ENCODE peak calls at places on chromosome 21, in six cellular contexts. One of them, this sample, is unnamed. For H3K36me3, the result is how much of the 10 kb centered on the place peaks cover.

GRCh38 chr21:38440746-38441145 is 57.5 kb downstream of the ERG start:
- DNase-seq in K562: no peak
- DNase-seq in SK-N-SH: no peak
- DNase-seq in HCT116: no peak
- DNase-seq in GM12878: no peak
- DNase-seq in GM23338: no peak
- DNase-seq in this sample: no peak

GRCh38 chr21:32457360-32457840 is 44.9 kb downstream of the EVA1C start:
- DNase-seq in SK-N-SH: peak
- DNase-seq in K562: peak
- DNase-seq in HCT116: peak
- DNase-seq in GM23338: peak
- DNase-seq in GM12878: no peak
- DNase-seq in this sample: no peak

GRCh38 chr21:33369586-33369985 is 33.6 kb upstream of the IFNGR2 start:
- DNase-seq in GM23338: no peak
- DNase-seq in HCT116: no peak
- DNase-seq in GM12878: no peak
- DNase-seq in K562: no peak
- DNase-seq in SK-N-SH: no peak
- DNase-seq in this sample: no peak

GRCh38 chr21:39714331-39714730 is 30.7 kb upstream of the IGSF5 start:
- DNase-seq in HCT116: no peak
- DNase-seq in K562: no peak
- DNase-seq in SK-N-SH: no peak
- DNase-seq in GM23338: no peak
- DNase-seq in GM12878: no peak
- DNase-seq in this sample: no peak

GRCh38 chr21:42127164-42128125 is 56.3 kb downstream of the UMODL1 start:
- DNase-seq in K562: no peak
- DNase-seq in SK-N-SH: no peak
- DNase-seq in GM23338: no peak
- DNase-seq in GM12878: no peak
- DNase-seq in HCT116: no peak
- DNase-seq in this sample: no peak

GRCh38 chr21:25898671-25899070 is 163.9 kb downstream of the GABPA start:
- DNase-seq in GM12878: no peak
- DNase-seq in SK-N-SH: no peak
- DNase-seq in K562: no peak
- DNase-seq in GM23338: no peak
- DNase-seq in HCT116: no peak
- DNase-seq in this sample: no peak

GRCh38 chr21:38303300-38303699 is 46.5 kb downstream of the KCNJ15 start:
- DNase-seq in HCT116: no peak
- DNase-seq in SK-N-SH: no peak
- DNase-seq in GM23338: no peak
- DNase-seq in GM12878: no peak
- DNase-seq in K562: no peak
- DNase-seq in this sample: peak

GRCh38 chr21:17386498-17386897 is 126.3 kb upstream of the CXADR start:
- DNase-seq in K562: no peak
- DNase-seq in GM23338: peak
- DNase-seq in SK-N-SH: no peak
- DNase-seq in HCT116: no peak
- DNase-seq in GM12878: no peak
- DNase-seq in this sample: no peak

GRCh38 chr21:35093514-35093913 is 44.4 kb upstream of the RUNX1 start:
- DNase-seq in SK-N-SH: no peak
- DNase-seq in K562: no peak
- DNase-seq in GM23338: no peak
- DNase-seq in GM12878: no peak
- DNase-seq in HCT116: no peak
- DNase-seq in this sample: no peak

GRCh38 chr21:46532080-46532479 is 72.8 kb downstream of the S100B start:
- DNase-seq in GM12878: no peak
- DNase-seq in K562: no peak
- DNase-seq in GM23338: no peak
- DNase-seq in HCT116: no peak
- DNase-seq in SK-N-SH: no peak
- DNase-seq in this sample: no peak
- TF ChIP-seq CTCF in GM12878: no peak
- TF ChIP-seq CTCF in K562: no peak
- TF ChIP-seq CTCF in GM23338: peak
- TF ChIP-seq CTCF in HCT116: no peak
- TF ChIP-seq CTCF in SK-N-SH: no peak
- TF ChIP-seq CTCF in this sample: no peak

GRCh38 chr21:36803051-36803709 is 104.3 kb downstream of the SIM2 start:
- DNase-seq in SK-N-SH: no peak
- DNase-seq in GM23338: no peak
- DNase-seq in K562: no peak
- DNase-seq in HCT116: no peak
- DNase-seq in GM12878: no peak
- DNase-seq in this sample: no peak
- TF ChIP-seq REST in SK-N-SH: no peak
- TF ChIP-seq REST in GM23338: no peak
- TF ChIP-seq REST in K562: no peak
- TF ChIP-seq REST in HCT116: no peak
- TF ChIP-seq REST in GM12878: no peak
- TF ChIP-seq REST in this sample: no peak

DNA sequence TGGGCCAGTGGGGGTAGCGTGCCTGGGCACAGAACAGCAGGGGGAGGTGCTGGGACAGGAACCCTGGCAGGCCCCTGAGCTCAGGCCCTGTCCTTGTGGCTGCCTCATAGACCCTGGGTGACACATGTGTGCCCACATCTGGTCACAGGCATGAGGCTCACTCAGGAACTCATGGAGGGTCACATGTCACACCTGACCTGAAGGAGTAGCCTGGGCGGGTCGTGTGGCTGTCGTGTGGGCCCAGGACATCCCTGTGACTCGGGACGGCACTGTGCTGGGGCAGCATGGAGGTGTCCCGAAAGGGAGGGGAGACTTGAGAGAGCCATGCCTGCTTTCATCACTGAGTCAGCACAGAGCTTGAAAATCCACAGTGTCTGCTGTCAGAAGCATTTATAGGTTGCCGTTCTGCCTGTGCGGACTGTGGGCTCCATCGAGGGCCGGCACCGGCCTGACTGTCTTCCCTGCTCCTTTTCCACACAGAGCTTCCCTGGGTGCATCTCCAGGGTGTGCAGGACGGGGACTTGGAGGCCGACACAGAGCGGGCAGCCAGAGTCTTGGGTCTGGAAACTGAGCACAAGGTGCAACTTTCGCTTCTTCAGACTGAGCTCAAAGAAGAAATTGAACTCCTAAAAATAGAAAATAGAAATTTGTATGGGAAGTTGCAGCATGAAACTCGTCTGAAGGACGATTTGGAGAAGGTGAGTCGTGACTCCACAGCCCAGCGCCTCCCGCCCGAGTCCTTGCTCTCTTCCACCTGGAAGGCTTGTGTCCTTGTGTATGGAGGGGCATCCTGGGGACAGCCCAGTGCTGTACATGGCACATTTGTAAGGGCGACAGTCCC is 32.8 kb downstream of the PCNT start:
- DNase-seq in GM23338: no peak
- DNase-seq in SK-N-SH: no peak
- DNase-seq in K562: no peak
- DNase-seq in GM12878: no peak
- DNase-seq in HCT116: no peak
- DNase-seq in this sample: no peak
- H3K36me3 ChIP-seq in GM23338: under half
- H3K36me3 ChIP-seq in SK-N-SH: half or more
- H3K36me3 ChIP-seq in K562: half or more
- H3K36me3 ChIP-seq in GM12878: under half
- H3K36me3 ChIP-seq in HCT116: under half
- H3K36me3 ChIP-seq in this sample: under half

GRCh38 chr21:44873356-44874239 is at the start of gene PTTG1IP:
- DNase-seq in GM23338: peak
- DNase-seq in K562: peak
- DNase-seq in SK-N-SH: peak
- DNase-seq in HCT116: peak
- DNase-seq in GM12878: peak
- DNase-seq in this sample: no peak

GRCh38 chr21:44874240-44874496 is 678 bp upstream of the PTTG1IP start:
- DNase-seq in K562: no peak
- DNase-seq in SK-N-SH: peak
- DNase-seq in HCT116: no peak
- DNase-seq in GM12878: no peak
- DNase-seq in GM23338: no peak
- DNase-seq in this sample: no peak

GRCh38 chr21:44874497-44875331 is 1.2 kb upstream of the PTTG1IP start:
- DNase-seq in SK-N-SH: no peak
- DNase-seq in K562: no peak
- DNase-seq in HCT116: no peak
- DNase-seq in GM12878: no peak
- DNase-seq in GM23338: peak
- DNase-seq in this sample: no peak

GRCh38 chr21:44876849-44877575 is 3.5 kb upstream of the PTTG1IP start:
- DNase-seq in GM23338: no peak
- DNase-seq in SK-N-SH: no peak
- DNase-seq in GM12878: no peak
- DNase-seq in K562: no peak
- DNase-seq in HCT116: no peak
- DNase-seq in this sample: no peak

DNA sequence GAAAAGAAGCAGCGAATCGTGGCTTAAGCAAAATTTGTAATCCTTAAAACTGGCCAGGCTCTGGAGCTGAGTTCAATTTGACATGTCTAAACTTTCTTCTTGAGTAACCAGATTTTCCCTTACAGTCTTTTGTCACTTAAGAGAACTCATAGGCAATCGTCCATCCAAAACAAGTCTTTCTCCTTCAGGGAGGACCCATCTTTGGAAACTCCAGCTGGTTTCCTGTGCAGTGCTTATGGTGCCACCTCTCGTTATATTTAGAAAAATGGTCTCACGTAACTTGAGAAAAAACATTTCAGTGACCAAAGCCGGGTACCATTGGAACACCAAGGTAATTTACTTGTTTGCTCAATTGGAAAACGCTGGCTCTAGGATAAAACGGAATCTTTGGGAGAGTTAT is 1.9 kb upstream of the PTTG1IP start:
- DNase-seq in GM12878: no peak
- DNase-seq in K562: no peak
- DNase-seq in GM23338: no peak
- DNase-seq in SK-N-SH: no peak
- DNase-seq in HCT116: no peak
- DNase-seq in this sample: no peak
- TF ChIP-seq CTCF in GM12878: no peak
- TF ChIP-seq CTCF in K562: peak
- TF ChIP-seq CTCF in GM23338: no peak
- TF ChIP-seq CTCF in SK-N-SH: no peak
- TF ChIP-seq CTCF in HCT116: no peak
- TF ChIP-seq CTCF in this sample: no peak